ENCODE peak calls at places on chromosomes 6 and 20, in six cellular contexts. One of them, this sample, is unnamed.

GRCh38 chr20:54208492-54209044 is 681 bp downstream of the PFDN4 start:
- DNase-seq in spleen: no peak
- DNase-seq in HuH-7: peak; percentile 26
- DNase-seq in HFFc6: peak; percentile 52
- DNase-seq in activated CD4-positive, CD25-positive, alpha-beta regulatory T cell treated with anti-CD3 and anti-CD28 coated beads, Interleukin-2, amount 50 U/mL, for 16 hours: no peak
- DNase-seq in pancreas: no peak
- DNase-seq in this sample: peak; percentile 73

GRCh38 chr6:79894939-79895338 is 52.4 kb downstream of the ELOVL4 start:
- DNase-seq in activated CD4-positive, CD25-positive, alpha-beta regulatory T cell treated with anti-CD3 and anti-CD28 coated beads, Interleukin-2, amount 50 U/mL, for 16 hours: no peak
- DNase-seq in pancreas: no peak
- DNase-seq in HuH-7: no peak
- DNase-seq in HFFc6: peak; percentile 9
- DNase-seq in spleen: no peak
- DNase-seq in this sample: no peak

GRCh38 chr6:150998992-150999975 is 133.8 kb downstream of the MTHFD1L start:
- DNase-seq in HuH-7: no peak
- DNase-seq in activated CD4-positive, CD25-positive, alpha-beta regulatory T cell treated with anti-CD3 and anti-CD28 coated beads, Interleukin-2, amount 50 U/mL, for 16 hours: no peak
- DNase-seq in spleen: no peak
- DNase-seq in pancreas: no peak
- DNase-seq in HFFc6: no peak
- DNase-seq in this sample: no peak

GRCh38 chr20:33004141-33004751 is at the start of gene SUN5:
- DNase-seq in HFFc6: no peak
- DNase-seq in activated CD4-positive, CD25-positive, alpha-beta regulatory T cell treated with anti-CD3 and anti-CD28 coated beads, Interleukin-2, amount 50 U/mL, for 16 hours: no peak
- DNase-seq in HuH-7: no peak
- DNase-seq in spleen: peak; percentile 33
- DNase-seq in pancreas: no peak
- DNase-seq in this sample: peak; percentile 64

GRCh38 chr6:45965787-45966186 is 49.9 kb downstream of the CLIC5 start:
- DNase-seq in activated CD4-positive, CD25-positive, alpha-beta regulatory T cell treated with anti-CD3 and anti-CD28 coated beads, Interleukin-2, amount 50 U/mL, for 16 hours: no peak
- DNase-seq in HFFc6: no peak
- DNase-seq in pancreas: no peak
- DNase-seq in spleen: no peak
- DNase-seq in HuH-7: no peak
- DNase-seq in this sample: peak; percentile 47

GRCh38 chr20:57509665-57510237 is 15.2 kb downstream of the CTCFL start:
- DNase-seq in activated CD4-positive, CD25-positive, alpha-beta regulatory T cell treated with anti-CD3 and anti-CD28 coated beads, Interleukin-2, amount 50 U/mL, for 16 hours: no peak
- DNase-seq in pancreas: peak; percentile 33
- DNase-seq in HuH-7: peak; percentile 60
- DNase-seq in spleen: no peak
- DNase-seq in HFFc6: no peak
- DNase-seq in this sample: no peak

GRCh38 chr6:12150812-12151432 is 138.8 kb downstream of the HIVEP1 start:
- DNase-seq in pancreas: no peak
- DNase-seq in HuH-7: peak; percentile 8
- DNase-seq in HFFc6: no peak
- DNase-seq in activated CD4-positive, CD25-positive, alpha-beta regulatory T cell treated with anti-CD3 and anti-CD28 coated beads, Interleukin-2, amount 50 U/mL, for 16 hours: no peak
- DNase-seq in spleen: peak; percentile 78
- DNase-seq in this sample: no peak

GRCh38 chr6:141309295-141309694 is 823.4 kb upstream of the GJE1 start:
- DNase-seq in spleen: no peak
- DNase-seq in pancreas: no peak
- DNase-seq in activated CD4-positive, CD25-positive, alpha-beta regulatory T cell treated with anti-CD3 and anti-CD28 coated beads, Interleukin-2, amount 50 U/mL, for 16 hours: no peak
- DNase-seq in HFFc6: no peak
- DNase-seq in HuH-7: no peak
- DNase-seq in this sample: no peak

GRCh38 chr6:27966816-27967426 is 9.9 kb downstream of the OR2B6 start:
- DNase-seq in HFFc6: no peak
- DNase-seq in spleen: peak; percentile 67
- DNase-seq in pancreas: peak; percentile 35
- DNase-seq in HuH-7: no peak
- DNase-seq in activated CD4-positive, CD25-positive, alpha-beta regulatory T cell treated with anti-CD3 and anti-CD28 coated beads, Interleukin-2, amount 50 U/mL, for 16 hours: no peak
- DNase-seq in this sample: no peak

GRCh38 chr6:147611992-147612391 is 103.5 kb downstream of the SAMD5 start:
- DNase-seq in activated CD4-positive, CD25-positive, alpha-beta regulatory T cell treated with anti-CD3 and anti-CD28 coated beads, Interleukin-2, amount 50 U/mL, for 16 hours: no peak
- DNase-seq in spleen: no peak
- DNase-seq in HFFc6: no peak
- DNase-seq in HuH-7: no peak
- DNase-seq in pancreas: no peak
- DNase-seq in this sample: no peak

GRCh38 chr6:126372626-126373025 is 32.7 kb downstream of the CENPW start:
- DNase-seq in HuH-7: no peak
- DNase-seq in spleen: no peak
- DNase-seq in activated CD4-positive, CD25-positive, alpha-beta regulatory T cell treated with anti-CD3 and anti-CD28 coated beads, Interleukin-2, amount 50 U/mL, for 16 hours: no peak
- DNase-seq in pancreas: no peak
- DNase-seq in HFFc6: peak; percentile 44
- DNase-seq in this sample: peak; percentile 32

GRCh38 chr6:119276211-119276610 is 73.3 kb downstream of the MAN1A1 start:
- DNase-seq in activated CD4-positive, CD25-positive, alpha-beta regulatory T cell treated with anti-CD3 and anti-CD28 coated beads, Interleukin-2, amount 50 U/mL, for 16 hours: no peak
- DNase-seq in spleen: no peak
- DNase-seq in HFFc6: no peak
- DNase-seq in HuH-7: no peak
- DNase-seq in pancreas: no peak
- DNase-seq in this sample: no peak

GRCh38 chr6:28537509-28538140 is 11.9 kb downstream of the GPX5 start:
- DNase-seq in HuH-7: no peak
- DNase-seq in pancreas: no peak
- DNase-seq in activated CD4-positive, CD25-positive, alpha-beta regulatory T cell treated with anti-CD3 and anti-CD28 coated beads, Interleukin-2, amount 50 U/mL, for 16 hours: no peak
- DNase-seq in HFFc6: no peak
- DNase-seq in spleen: no peak
- DNase-seq in this sample: no peak

GRCh38 chr6:164581563-164581962 is 727.8 kb downstream of the C6orf118 start:
- DNase-seq in activated CD4-positive, CD25-positive, alpha-beta regulatory T cell treated with anti-CD3 and anti-CD28 coated beads, Interleukin-2, amount 50 U/mL, for 16 hours: no peak
- DNase-seq in HuH-7: no peak
- DNase-seq in pancreas: no peak
- DNase-seq in spleen: no peak
- DNase-seq in HFFc6: no peak
- DNase-seq in this sample: no peak

GRCh38 chr6:113980937-113981554 is 10.1 kb upstream of the HDAC2 start:
- DNase-seq in activated CD4-positive, CD25-positive, alpha-beta regulatory T cell treated with anti-CD3 and anti-CD28 coated beads, Interleukin-2, amount 50 U/mL, for 16 hours: no peak
- DNase-seq in pancreas: no peak
- DNase-seq in HFFc6: no peak
- DNase-seq in HuH-7: peak; percentile 36
- DNase-seq in spleen: no peak
- DNase-seq in this sample: no peak

GRCh38 chr6:115891704-115892225 is 168.9 kb downstream of the FRK start:
- DNase-seq in HuH-7: no peak
- DNase-seq in spleen: no peak
- DNase-seq in pancreas: no peak
- DNase-seq in activated CD4-positive, CD25-positive, alpha-beta regulatory T cell treated with anti-CD3 and anti-CD28 coated beads, Interleukin-2, amount 50 U/mL, for 16 hours: no peak
- DNase-seq in HFFc6: no peak
- DNase-seq in this sample: no peak

GRCh38 chr20:59939879-59940128 is 301 bp downstream of the PPP1R3D start:
- DNase-seq in HuH-7: peak; percentile 42
- DNase-seq in HFFc6: no peak
- DNase-seq in spleen: peak; percentile 93
- DNase-seq in pancreas: peak; percentile 86
- DNase-seq in activated CD4-positive, CD25-positive, alpha-beta regulatory T cell treated with anti-CD3 and anti-CD28 coated beads, Interleukin-2, amount 50 U/mL, for 16 hours: no peak
- DNase-seq in this sample: no peak

GRCh38 chr6:2611092-2611491 is 139.6 kb downstream of the MYLK4 start:
- DNase-seq in spleen: no peak
- DNase-seq in HuH-7: no peak
- DNase-seq in HFFc6: no peak
- DNase-seq in activated CD4-positive, CD25-positive, alpha-beta regulatory T cell treated with anti-CD3 and anti-CD28 coated beads, Interleukin-2, amount 50 U/mL, for 16 hours: no peak
- DNase-seq in pancreas: no peak
- DNase-seq in this sample: peak; percentile 82

GRCh38 chr6:164039954-164040375 is 625.4 kb downstream of the QKI start:
- DNase-seq in pancreas: peak; percentile 91
- DNase-seq in HuH-7: no peak
- DNase-seq in spleen: peak; percentile 81
- DNase-seq in activated CD4-positive, CD25-positive, alpha-beta regulatory T cell treated with anti-CD3 and anti-CD28 coated beads, Interleukin-2, amount 50 U/mL, for 16 hours: no peak
- DNase-seq in HFFc6: no peak
- DNase-seq in this sample: peak; percentile 5

GRCh38 chr20:51348866-51349265 is 193.7 kb downstream of the NFATC2 start:
- DNase-seq in pancreas: no peak
- DNase-seq in HuH-7: no peak
- DNase-seq in HFFc6: no peak
- DNase-seq in activated CD4-positive, CD25-positive, alpha-beta regulatory T cell treated with anti-CD3 and anti-CD28 coated beads, Interleukin-2, amount 50 U/mL, for 16 hours: no peak
- DNase-seq in spleen: no peak
- DNase-seq in this sample: no peak

GRCh38 chr20:63178889-63179751 is 36.8 kb downstream of the YTHDF1 start:
- DNase-seq in HuH-7: peak; percentile 82
- DNase-seq in pancreas: peak; percentile 50
- DNase-seq in activated CD4-positive, CD25-positive, alpha-beta regulatory T cell treated with anti-CD3 and anti-CD28 coated beads, Interleukin-2, amount 50 U/mL, for 16 hours: peak; percentile 33
- DNase-seq in HFFc6: peak; percentile 34
- DNase-seq in spleen: peak; percentile 87
- DNase-seq in this sample: peak; percentile 94

GRCh38 chr6:52390361-52390727 is 28.4 kb downstream of the PAQR8 start:
- DNase-seq in activated CD4-positive, CD25-positive, alpha-beta regulatory T cell treated with anti-CD3 and anti-CD28 coated beads, Interleukin-2, amount 50 U/mL, for 16 hours: peak; percentile 43
- DNase-seq in pancreas: no peak
- DNase-seq in HFFc6: peak; percentile 22
- DNase-seq in spleen: no peak
- DNase-seq in HuH-7: no peak
- DNase-seq in this sample: no peak

This sample was measured in osteoblast.